ENCODE peak calls at places on chromosome 20, in five cellular contexts. P is AG10803; G is M059J; D is T-helper 9 cell; B is activated naive CD4-positive, alpha-beta T cell treated with Interleukin-2 at 50 U/mL for 16 hours. J is an unnamed sample.
A peak's percentile ranks its signal among the peaks of the same experiment; 100 is the strongest.

GRCh38 chr20:44448753-44449546 is 26.7 kb upstream of the TTPAL start:
- DNase-seq in G (peak; percentile 36), B (no peak), P (no peak), D (no peak), J (peak; percentile 27)

GRCh38 chr20:63519765-63520593 is 586 bp upstream of the PPDPF start:
- DNase-seq in D (peak; percentile 60), B (peak; percentile 67), P (peak; percentile 45), G (peak; percentile 63), J (peak; percentile 75)

GRCh38 chr20:45012682-45013302 is 46.5 kb downstream of the STK4 start:
- DNase-seq in P (peak; percentile 64), G (peak; percentile 77), D (no peak), B (no peak), J (peak; percentile 85)

GRCh38 chr20:1888796-1889463 is 6.3 kb upstream of the SIRPA start:
- DNase-seq in G (peak; percentile 84), B (no peak), D (no peak), P (peak; percentile 43), J (peak; percentile 33)

GRCh38 chr20:44931911-44932310 is 22.1 kb downstream of the PABPC1L start:
- DNase-seq in D (no peak), P (no peak), B (no peak), G (peak; percentile 84), J (no peak)

GRCh38 chr20:44106615-44107014 is 80.4 kb downstream of the JPH2 start:
- DNase-seq in D (no peak), P (no peak), G (no peak), B (no peak), J (no peak)

GRCh38 chr20:17624070-17624469 is 54.2 kb downstream of the DSTN start:
- DNase-seq in P (no peak), D (no peak), B (no peak), G (no peak), J (no peak)

GRCh38 chr20:34215711-34216381 is 25.4 kb upstream of the ASIP start:
- DNase-seq in D (no peak), P (peak; percentile 57), G (peak; percentile 94), B (peak; percentile 39), J (peak; percentile 84)

GRCh38 chr20:1467355-1468116 is 887 bp upstream of the NSFL1C start:
- DNase-seq in G (peak; percentile 21), D (no peak), B (no peak), P (no peak), J (no peak)

GRCh38 chr20:48538058-48538825 is 289.6 kb downstream of the PREX1 start:
- DNase-seq in G (peak; percentile 98), B (no peak), P (peak; percentile 61), D (no peak), J (peak; percentile 86)

GRCh38 chr20:49395183-49395582 is 87.3 kb downstream of the KCNB1 start:
- DNase-seq in D (no peak), P (peak; percentile 73), B (no peak), G (no peak), J (no peak)

GRCh38 chr20:1214838-1215261 is 11.0 kb upstream of the RAD21L1 start:
- DNase-seq in D (no peak), G (no peak), B (no peak), P (no peak), J (no peak)

GRCh38 chr20:37179671-37180524 is 550 bp upstream of the MROH8 start:
- DNase-seq in P (peak; percentile 36), G (peak; percentile 90), B (no peak), D (no peak), J (peak; percentile 74)

GRCh38 chr20:35895476-35895875 is 58.8 kb downstream of the SCAND1 start:
- DNase-seq in G (no peak), P (no peak), B (no peak), D (no peak), J (no peak)

GRCh38 chr20:23039136-23039875 is 4.2 kb downstream of the SSTR4 start:
- DNase-seq in B (no peak), G (no peak), D (no peak), P (no peak), J (no peak)

GRCh38 chr20:61633004-61633403 is 380.9 kb downstream of the CDH4 start:
- DNase-seq in D (no peak), G (no peak), P (no peak), B (no peak), J (no peak)

GRCh38 chr20:29448806-29449470 is 1808.5 kb upstream of the DEFB115 start:
- DNase-seq in D (no peak), B (no peak), P (no peak), G (no peak), J (no peak)

GRCh38 chr20:60332523-60332922 is 374.3 kb downstream of the CDH26 start:
- DNase-seq in D (no peak), G (no peak), P (no peak), B (no peak), J (no peak)

GRCh38 chr20:18712877-18713276 is 100.7 kb upstream of the SCP2D1 start:
- DNase-seq in B (no peak), D (no peak), G (peak; percentile 26), P (no peak), J (no peak)

GRCh38 chr20:58670097-58670496 is 19.0 kb downstream of the STX16 start:
- DNase-seq in B (no peak), G (no peak), D (no peak), P (peak; percentile 81), J (no peak)

GRCh38 chr20:25033250-25033940 is 24.5 kb downstream of the ACSS1 start:
- DNase-seq in B (no peak), P (no peak), G (no peak), D (no peak), J (no peak)

GRCh38 chr20:57025261-57025660 is 241.2 kb downstream of the BMP7 start:
- DNase-seq in D (no peak), G (peak; percentile 54), P (no peak), B (no peak), J (no peak)

GRCh38 chr20:23397961-23398360 is 23.3 kb downstream of the NAPB start:
- DNase-seq in B (no peak), G (peak; percentile 19), D (no peak), P (peak; percentile 24), J (peak; percentile 53)

GRCh38 chr20:45948261-45948733 is 13.8 kb downstream of the PCIF1 start:
- DNase-seq in G (no peak), D (no peak), P (no peak), B (no peak), J (no peak)

GRCh38 chr20:50928469-50928868 is 2.8 kb downstream of the ADNP start:
- DNase-seq in B (no peak), P (no peak), G (no peak), D (no peak), J (no peak)

GRCh38 chr20:64176548-64177419 is 12.5 kb downstream of the MYT1 start:
- DNase-seq in D (no peak), G (no peak), B (no peak), P (no peak), J (no peak)

GRCh38 chr20:2705931-2706645 is 13.5 kb downstream of the EBF4 start:
- DNase-seq in D (no peak), G (no peak), P (no peak), B (no peak), J (no peak)

GRCh38 chr20:63552481-63553249 is 1.3 kb upstream of the FNDC11 start:
- DNase-seq in P (no peak), D (peak; percentile 48), G (peak; percentile 53), B (peak; percentile 38), J (peak; percentile 34)

GRCh38 chr20:32465092-32465900 is 107.2 kb downstream of the ASXL1 start:
- DNase-seq in B (no peak), D (no peak), G (no peak), P (peak; percentile 42), J (peak; percentile 92)

GRCh38 chr20:4161447-4162251 is 146.3 kb upstream of the RNF24 start:
- DNase-seq in B (no peak), D (peak; percentile 30), P (no peak), G (peak; percentile 37), J (no peak)

GRCh38 chr20:23228912-23229311 is 121.7 kb upstream of the NXT1 start:
- DNase-seq in B (no peak), D (no peak), P (peak; percentile 63), G (peak; percentile 76), J (no peak)

GRCh38 chr20:3749689-3750639 is 17.5 kb downstream of the HSPA12B start:
- DNase-seq in P (no peak), D (no peak), G (peak; percentile 62), B (peak; percentile 36), J (no peak)

GRCh38 chr20:5511930-5512329 is 195.2 kb upstream of the PROKR2 start:
- DNase-seq in D (no peak), P (no peak), B (no peak), G (peak; percentile 58), J (peak; percentile 28)

J was measured in EL.